ENCODE peak calls at places on chromosomes 5 and 9, in nine cellular contexts. J is testis, M is suprapubic skin, H is H1, K is uterus, Q is GM12891, P is ovary, V is upper lobe of left lung, D is breast epithelium. E is an unnamed sample.

GRCh38 chr5:111530298-111530740 is 18.0 kb upstream of the STARD4 start:
- DNase-seq in P (no peak), V (no peak), H (no peak), K (no peak), M (peak), D (peak), Q (peak), J (peak), E (peak)

GRCh38 chr5:33153373-33153772 is 287.4 kb upstream of the TARS1 start:
- DNase-seq in P (no peak), D (no peak), H (no peak), K (no peak), M (no peak), Q (no peak), J (no peak), V (no peak), E (no peak)

GRCh38 chr5:43110606-43111170 is 10.0 kb upstream of the ZNF131 start:
- DNase-seq in H (peak), V (no peak), M (no peak), Q (no peak), J (no peak), P (no peak), K (no peak), D (no peak), E (no peak)

GRCh38 chr5:132055808-132056609 is 4.4 kb upstream of the IL3 start:
- DNase-seq in V (no peak), P (no peak), J (peak), H (peak), K (peak), M (peak), D (no peak), Q (no peak), E (no peak)

GRCh38 chr9:77744877-77745435 is 96.8 kb upstream of the GNA14 start:
- DNase-seq in M (no peak), D (no peak), Q (no peak), K (no peak), H (no peak), P (no peak), V (no peak), J (no peak), E (no peak)

GRCh38 chr5:56319281-56320242 is 86.4 kb upstream of the ANKRD55 start:
- DNase-seq in P (no peak), M (peak), V (peak), D (no peak), K (peak), H (no peak), J (peak), Q (no peak), E (no peak)

GRCh38 chr5:41246376-41246775 is 33.0 kb upstream of the C6 start:
- DNase-seq in D (no peak), H (no peak), Q (no peak), P (peak), M (no peak), J (no peak), K (peak), V (no peak), E (no peak)

GRCh38 chr9:38694676-38695075 is 25.3 kb downstream of the FAM240B start:
- DNase-seq in Q (no peak), K (no peak), V (no peak), J (no peak), D (no peak), P (no peak), M (no peak), H (no peak), E (peak)

GRCh38 chr9:120186276-120186675 is 393.7 kb downstream of the CDK5RAP2 start:
- DNase-seq in D (no peak), H (no peak), Q (no peak), J (no peak), P (no peak), M (no peak), K (no peak), V (no peak), E (no peak)

GRCh38 chr9:93119953-93120845 is 13.9 kb downstream of the NINJ1 start:
- DNase-seq in J (peak), K (peak), D (peak), M (peak), P (peak), Q (peak), H (no peak), V (peak), E (peak)

GRCh38 chr5:131587541-131587940 is 47.5 kb downstream of the RAPGEF6 start:
- DNase-seq in M (no peak), H (no peak), J (no peak), V (no peak), P (no peak), K (no peak), Q (no peak), D (no peak), E (no peak)

GRCh38 chr9:134165357-134166315 is 1.3 kb upstream of the RNU6ATAC start:
- DNase-seq in H (no peak), Q (no peak), V (peak), M (no peak), K (no peak), J (peak), D (peak), P (no peak), E (peak)

GRCh38 chr5:52725781-52726180 is 61.9 kb upstream of the ITGA1 start:
- DNase-seq in D (no peak), J (no peak), P (no peak), H (no peak), K (no peak), M (no peak), Q (no peak), V (no peak), E (no peak)

GRCh38 chr9:78292716-78293497 is 4.0 kb upstream of the PSAT1 start:
- DNase-seq in D (no peak), V (no peak), J (no peak), K (no peak), M (no peak), Q (no peak), H (no peak), P (no peak), E (no peak)

GRCh38 chr5:95931118-95931833 is 30.4 kb downstream of the ELL2 start:
- DNase-seq in D (no peak), K (no peak), H (no peak), V (no peak), J (no peak), M (no peak), Q (no peak), P (no peak), E (no peak)

GRCh38 chr5:150523472-150524350 is 15.8 kb downstream of the NDST1 start:
- DNase-seq in J (peak), M (no peak), V (no peak), D (no peak), P (no peak), Q (peak), K (peak), H (no peak), E (peak)

GRCh38 chr9:133654736-133655657 is 18.8 kb downstream of the DBH start:
- DNase-seq in Q (no peak), P (no peak), M (no peak), D (no peak), J (no peak), H (no peak), V (peak), K (no peak), E (no peak)

GRCh38 chr5:72328172-72328571 is 8.0 kb downstream of the PTCD2 start:
- DNase-seq in D (no peak), Q (no peak), M (no peak), V (no peak), K (peak), H (no peak), J (no peak), P (no peak), E (peak)

GRCh38 chr5:669111-669841 is 23.9 kb downstream of the TPPP start:
- DNase-seq in M (peak), V (peak), Q (peak), K (no peak), J (no peak), D (no peak), P (no peak), H (peak), E (peak)

GRCh38 chr5:9108156-9108555 is 437.7 kb downstream of the SEMA5A start:
- DNase-seq in K (no peak), D (no peak), M (no peak), V (no peak), J (no peak), H (no peak), Q (no peak), P (no peak), E (no peak)

GRCh38 chr5:149320791-149321330 is 24.4 kb upstream of the GRPEL2 start:
- DNase-seq in Q (no peak), V (no peak), P (peak), D (peak), M (no peak), K (peak), J (peak), H (no peak), E (peak)

GRCh38 chr5:39943811-39944210 is 519.0 kb upstream of the DAB2 start:
- DNase-seq in P (no peak), Q (no peak), V (no peak), J (no peak), H (no peak), D (no peak), M (no peak), K (no peak), E (no peak)

GRCh38 chr9:101999441-101999840 is 261.0 kb upstream of the GRIN3A start:
- DNase-seq in D (no peak), J (no peak), V (no peak), M (no peak), H (no peak), P (no peak), K (no peak), Q (no peak), E (peak)

GRCh38 chr9:114465906-114466900 is 39.1 kb downstream of the WHRN start:
- DNase-seq in Q (no peak), P (peak), H (no peak), J (peak), K (no peak), V (peak), M (no peak), D (no peak), E (peak)

GRCh38 chr5:135952683-135953082 is 2.1 kb downstream of the LECT2 start:
- DNase-seq in H (no peak), P (no peak), V (no peak), K (no peak), M (no peak), J (no peak), Q (no peak), D (no peak), E (no peak)
- TF ChIP-seq POLR2A in H (no peak), P (no peak), V (no peak), K (no peak), M (no peak), J (no peak), Q (no peak), D (no peak), E (no peak)

GRCh38 chr9:110048976-110049698 is 158.8 kb downstream of the C9orf152 start:
- DNase-seq in K (peak), Q (peak), D (no peak), P (no peak), V (peak), H (peak), J (no peak), M (no peak), E (peak)

GRCh38 chr9:110049699-110050450 is 158.1 kb downstream of the C9orf152 start:
- DNase-seq in K (peak), D (no peak), P (no peak), J (peak), Q (no peak), H (peak), M (no peak), V (peak), E (peak)

GRCh38 chr9:110048473-110048975 is 159.4 kb downstream of the C9orf152 start:
- DNase-seq in J (peak), P (peak), H (peak), K (peak), V (peak), M (peak), Q (peak), D (peak), E (peak)

GRCh38 chr9:110047955-110048472 is 159.9 kb downstream of the C9orf152 start:
- DNase-seq in H (peak), M (no peak), P (no peak), Q (peak), K (no peak), D (no peak), J (no peak), V (peak), E (peak)

DNA sequence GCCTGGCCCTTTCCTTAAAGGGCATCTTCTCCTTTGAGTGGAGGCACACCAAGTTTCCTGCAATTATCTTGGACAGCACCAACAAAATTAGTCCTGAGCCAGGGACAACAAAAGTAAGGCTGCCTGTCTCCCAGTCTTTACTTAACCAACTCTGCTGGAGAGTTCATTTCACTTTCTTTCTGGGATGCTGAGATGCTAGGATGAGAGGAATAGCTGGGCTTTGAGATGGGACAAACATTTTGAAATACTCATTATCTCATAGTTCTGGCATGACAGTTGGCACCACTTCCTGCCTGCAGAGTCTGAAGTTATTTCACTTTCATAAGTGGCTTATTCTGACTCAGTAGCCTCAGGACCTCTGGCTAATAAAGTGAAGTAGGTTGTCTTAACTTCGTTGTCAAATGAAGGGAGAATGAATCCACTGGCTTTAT is 157.0 kb downstream of the C9orf152 start:
- DNase-seq in K (peak), D (peak), Q (peak), J (no peak), P (no peak), H (no peak), M (no peak), V (no peak), E (no peak)
- TF ChIP-seq POLR2A in K (no peak), D (no peak), Q (no peak), J (no peak), P (no peak), H (no peak), M (peak), V (peak), E (no peak)

GRCh38 chr5:78294250-78295034 is at the start of gene AP3B1:
- DNase-seq in P (peak), D (peak), Q (peak), H (peak), J (peak), V (peak), K (peak), M (peak), E (peak)
- TF ChIP-seq POLR2A in P (peak), D (peak), Q (peak), H (peak), J (peak), V (peak), K (peak), M (peak), E (peak)

GRCh38 chr5:87844449-87844848 is 424.2 kb downstream of the TMEM161B start:
- DNase-seq in H (no peak), K (no peak), J (no peak), M (no peak), P (no peak), D (no peak), Q (no peak), V (no peak), E (no peak)
- TF ChIP-seq POLR2A in H (no peak), K (no peak), J (no peak), M (no peak), P (no peak), D (no peak), Q (no peak), V (no peak), E (no peak)

GRCh38 chr5:85132269-85132668 is 747.6 kb upstream of the EDIL3 start:
- DNase-seq in M (no peak), D (no peak), J (no peak), H (no peak), Q (no peak), P (no peak), V (no peak), K (no peak), E (no peak)
- TF ChIP-seq POLR2A in M (no peak), D (no peak), J (no peak), H (no peak), Q (no peak), P (no peak), V (no peak), K (no peak), E (no peak)

GRCh38 chr9:14314929-14315753 is 1.2 kb upstream of the NFIB start:
- DNase-seq in H (peak), M (peak), P (peak), D (peak), J (peak), V (peak), Q (no peak), K (peak), E (peak)
- TF ChIP-seq POLR2A in H (no peak), M (peak), P (peak), D (no peak), J (no peak), V (peak), Q (no peak), K (peak), E (peak)

E was measured in thyroid gland.